ENCODE peak calls at places on chromosome 2, in four cellular contexts. H is heart left ventricle, B is gastrocnemius medialis, Q is endothelial cell of umbilical vein. C is an unnamed sample.

GRCh38 chr2:45433363-45433762 is 177.7 kb downstream of the SRBD1 start:
- DNase-seq in Q (no peak), B (no peak), H (no peak), C (no peak)

GRCh38 chr2:193333539-193333938 is 1138.8 kb upstream of the TMEFF2 start:
- DNase-seq in H (no peak), B (no peak), Q (no peak), C (no peak)

GRCh38 chr2:39127973-39128372 is 7.1 kb upstream of the SOS1 start:
- DNase-seq in H (no peak), B (no peak), Q (no peak), C (no peak)

GRCh38 chr2:28702887-28703286 is 48.7 kb upstream of the PPP1CB start:
- DNase-seq in B (no peak), Q (no peak), H (no peak), C (no peak)

GRCh38 chr2:200509227-200509607 is 651 bp downstream of the KCTD18 start:
- DNase-seq in Q (no peak), H (no peak), B (no peak), C (no peak)

GRCh38 chr2:195320416-195320973 is 336.5 kb upstream of the SLC39A10 start:
- DNase-seq in Q (no peak), B (no peak), H (no peak), C (no peak)

GRCh38 chr2:6828299-6828584 is 37.5 kb downstream of the CMPK2 start:
- DNase-seq in B (no peak), Q (peak; percentile 33), H (no peak), C (no peak)

GRCh38 chr2:182435754-182436153 is 8.9 kb upstream of the PDE1A start:
- DNase-seq in H (no peak), Q (no peak), B (no peak), C (no peak)

GRCh38 chr2:217839750-217840107 is 163.1 kb downstream of the TNS1 start:
- DNase-seq in H (no peak), B (no peak), Q (no peak), C (no peak)

GRCh38 chr2:10517351-10518043 is 69.4 kb upstream of the ODC1 start:
- DNase-seq in H (no peak), B (no peak), Q (no peak), C (peak; percentile 33)

GRCh38 chr2:229410946-229411345 is 139.9 kb upstream of the PID1 start:
- DNase-seq in Q (no peak), B (no peak), H (no peak), C (no peak)

GRCh38 chr2:112483047-112483473 is 1.1 kb downstream of the TTL start:
- DNase-seq in B (no peak), Q (peak; percentile 60), H (peak; percentile 28), C (no peak)

GRCh38 chr2:101698419-101699190 is 1.1 kb downstream of the MAP4K4 start:
- DNase-seq in H (no peak), B (no peak), Q (peak; percentile 69), C (no peak)

GRCh38 chr2:39938035-39938835 is 159.2 kb upstream of the THUMPD2 start:
- DNase-seq in B (no peak), Q (no peak), H (no peak), C (no peak)

GRCh38 chr2:121231385-121232000 is 53.5 kb downstream of the TFCP2L1 start:
- DNase-seq in Q (no peak), H (no peak), B (no peak), C (no peak)

GRCh38 chr2:192127434-192127833 is 67.3 kb downstream of the TMEFF2 start:
- DNase-seq in H (no peak), Q (no peak), B (no peak), C (no peak)

GRCh38 chr2:71691747-71692455 is 238.5 kb downstream of the DYSF start:
- DNase-seq in Q (no peak), B (peak; percentile 85), H (peak; percentile 25), C (no peak)

GRCh38 chr2:130737592-130737991 is 8.7 kb downstream of the GPR148 start:
- DNase-seq in H (no peak), B (no peak), Q (no peak), C (no peak)

GRCh38 chr2:218962859-218963492 is 3.5 kb downstream of the CDK5R2 start:
- DNase-seq in B (no peak), H (peak; percentile 74), Q (no peak), C (no peak)

GRCh38 chr2:96832751-96833507 is 10.9 kb downstream of the ANKRD23 start:
- DNase-seq in B (peak; percentile 67), Q (no peak), H (peak; percentile 78), C (no peak)

GRCh38 chr2:71548589-71549485 is 95.5 kb downstream of the DYSF start:
- DNase-seq in B (peak; percentile 40), H (peak; percentile 74), Q (peak; percentile 51), C (peak; percentile 86)

GRCh38 chr2:20588918-20589871 is 61.7 kb downstream of the HS1BP3 start:
- DNase-seq in Q (no peak), B (no peak), H (no peak), C (no peak)

GRCh38 chr2:190668892-190669291 is 20.0 kb downstream of the NAB1 start:
- DNase-seq in B (no peak), H (no peak), Q (no peak), C (no peak)

GRCh38 chr2:168245074-168245825 is 2.1 kb downstream of the STK39 start:
- DNase-seq in H (no peak), B (no peak), Q (peak; percentile 16), C (no peak)

GRCh38 chr2:168241746-168242145 is 5.6 kb downstream of the STK39 start:
- DNase-seq in H (peak; percentile 49), B (no peak), Q (no peak), C (no peak)

GRCh38 chr2:168241208-168241607 is 6.2 kb downstream of the STK39 start:
- DNase-seq in Q (no peak), H (no peak), B (no peak), C (no peak)

GRCh38 chr2:168244318-168244717 is 3.1 kb downstream of the STK39 start:
- DNase-seq in H (peak; percentile 35), Q (no peak), B (no peak), C (no peak)

GRCh38 chr2:168243061-168243460 is 4.3 kb downstream of the STK39 start:
- DNase-seq in H (no peak), B (no peak), Q (no peak), C (no peak)
- H3K4me1 ChIP-seq in H (peaks cover 67% of the 10 kb centered on the region), B (peaks cover 3% of the 10 kb centered on the region), Q (peaks cover 22% of the 10 kb centered on the region), C (peaks cover 10% of the 10 kb centered on the region)

GRCh38 chr2:196592331-196592911 is 47.1 kb upstream of the CCDC150 start:
- DNase-seq in B (no peak), Q (peak; percentile 39), H (peak; percentile 32), C (no peak)
- TF ChIP-seq CTCF in B (no peak), Q (no peak), H (no peak), C (no peak)

GRCh38 chr2:42651057-42651456 is 82.6 kb downstream of the MTA3 start:
- DNase-seq in B (no peak), Q (no peak), H (no peak), C (no peak)

GRCh38 chr2:42653908-42654445 is 85.5 kb downstream of the MTA3 start:
- DNase-seq in Q (no peak), B (no peak), H (no peak), C (no peak)

GRCh38 chr2:42653039-42653438 is 84.6 kb downstream of the MTA3 start:
- DNase-seq in B (no peak), H (no peak), Q (no peak), C (no peak)

GRCh38 chr2:42652086-42652485 is 83.7 kb downstream of the MTA3 start:
- DNase-seq in Q (no peak), H (no peak), B (no peak), C (no peak)
- H3K4me3 ChIP-seq in Q (no peak overlapping the region), H (no peak overlapping the region), B (no peak overlapping the region), C (no peak overlapping the region)

DNA sequence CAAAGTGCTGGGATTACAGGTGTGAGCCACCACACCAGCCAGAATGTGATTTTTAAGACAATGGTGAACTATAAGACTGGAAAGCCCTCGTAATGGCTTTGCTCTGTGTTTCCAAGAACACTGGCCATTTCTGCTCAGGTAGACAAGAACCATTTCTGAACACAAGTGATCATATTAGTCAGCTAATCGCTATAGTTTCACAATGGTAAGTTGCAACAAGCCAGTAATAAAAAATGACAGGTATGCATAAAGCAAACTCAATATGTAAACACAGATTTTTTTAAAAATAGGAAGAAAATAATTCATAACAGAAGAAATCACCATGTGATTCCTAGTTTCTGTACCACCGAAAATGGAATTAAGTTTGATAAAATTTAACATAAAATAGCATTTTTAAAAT is 166.5 kb downstream of the THADA start:
- DNase-seq in H (no peak), B (no peak), Q (no peak), C (no peak)
- H3K4me1 ChIP-seq in H (peaks cover 27% of the 10 kb centered on the region), B (peaks cover 15% of the 10 kb centered on the region), Q (peaks cover 17% of the 10 kb centered on the region), C (peaks cover 28% of the 10 kb centered on the region)

GRCh38 chr2:31688282-31688681 is 107.5 kb upstream of the SRD5A2 start:
- DNase-seq in H (no peak), B (no peak), Q (no peak), C (no peak)
- TF ChIP-seq CTCF in H (peak; percentile 35), B (peak; percentile 59), Q (peak; percentile 17), C (peak; percentile 17)

GRCh38 chr2:168490916-168491605 is 35.0 kb downstream of the CERS6 start:
- DNase-seq in H (no peak), B (no peak), Q (peak; percentile 3), C (no peak)
- H3K4me3 ChIP-seq in H (no peak overlapping the region), B (no peak overlapping the region), Q (no peak overlapping the region), C (no peak overlapping the region)

DNA sequence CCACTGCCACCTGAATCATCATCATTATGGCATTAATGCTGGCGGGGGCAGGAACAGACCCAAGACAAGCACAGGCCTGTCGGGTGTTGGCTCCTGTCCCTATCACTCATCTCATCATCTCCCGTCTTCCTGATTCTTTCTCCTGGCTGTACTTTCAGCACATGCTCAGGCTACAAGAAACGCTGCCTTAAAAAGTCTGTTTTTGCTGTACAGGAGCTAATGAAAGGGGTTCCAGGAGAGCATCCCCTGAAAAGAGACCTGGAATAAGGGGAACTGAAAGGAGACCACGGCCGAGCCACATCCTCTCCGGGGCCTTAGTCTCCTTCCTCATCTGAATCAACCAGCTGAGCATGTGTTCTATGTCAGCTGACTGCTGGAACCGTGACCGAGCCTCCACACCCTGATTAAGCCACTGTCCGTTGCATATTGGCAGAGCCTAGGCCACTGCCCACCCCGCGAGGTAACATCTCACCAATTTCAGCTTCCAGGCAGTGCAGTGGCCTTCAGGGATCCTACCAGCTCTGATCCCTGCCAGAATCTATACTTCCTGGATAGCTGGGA is 62.6 kb downstream of the DNMT3A start:
- DNase-seq in H (peak; percentile 81), Q (peak; percentile 36), B (peak; percentile 70), C (peak; percentile 59)
- H3K4me1 ChIP-seq in H (peaks cover 54% of the 10 kb centered on the region), Q (peaks cover 15% of the 10 kb centered on the region), B (peaks cover 48% of the 10 kb centered on the region), C (peaks cover 10% of the 10 kb centered on the region)

DNA sequence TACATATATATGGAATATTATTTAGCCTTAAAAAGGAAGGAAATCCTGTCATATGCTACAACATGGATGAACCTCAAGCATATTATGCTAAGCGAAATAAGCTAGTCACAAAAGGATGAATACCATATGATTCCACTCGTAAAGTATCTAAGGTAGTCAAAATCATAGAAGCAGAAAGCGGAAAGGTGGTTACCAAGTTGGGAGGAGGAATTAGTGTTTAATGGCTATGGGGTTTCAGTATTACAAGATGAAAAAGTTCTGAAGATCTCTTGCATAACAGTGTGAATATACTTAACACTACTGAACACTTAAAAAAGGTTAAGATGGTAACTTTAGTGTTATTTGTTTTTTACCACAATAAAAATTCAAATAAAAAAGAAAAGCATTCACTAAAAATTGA is 99.0 kb downstream of the MGAT5 start:
- DNase-seq in Q (no peak), H (no peak), B (no peak), C (no peak)
- TF ChIP-seq CTCF in Q (no peak), H (no peak), B (no peak), C (no peak)

C was measured in ascending aorta.